ENCODE peak calls at places on chromosome 6, in seven cellular contexts. Z is ecto neural progenitor cell, U is pancreas, Q is HAP-1, R is EL, I is hypothalamus, S is skeletal muscle cell. H is an unnamed sample.

GRCh38 chr6:17001188-17001587 is 100.7 kb upstream of the STMND1 start:
- DNase-seq in Z (no peak), U (no peak), Q (no peak), R (peak; percentile 28), I (no peak), S (no peak), H (peak; percentile 17)

GRCh38 chr6:147260091-147260490 is 55.9 kb downstream of the STXBP5 start:
- DNase-seq in Z (no peak), U (no peak), Q (no peak), R (no peak), I (no peak), S (no peak), H (no peak)

GRCh38 chr6:114997813-114998292 is 655.0 kb upstream of the HS3ST5 start:
- DNase-seq in Z (no peak), U (no peak), Q (no peak), R (peak; percentile 18), I (no peak), S (no peak), H (no peak)

GRCh38 chr6:167091149-167092107 is 31.5 kb upstream of the CCR6 start:
- DNase-seq in Z (peak; percentile 36), U (no peak), Q (no peak), R (no peak), I (no peak), S (no peak), H (no peak)

GRCh38 chr6:85580878-85581267 is 12.8 kb downstream of the SNX14 start:
- DNase-seq in Z (no peak), U (peak; percentile 23), Q (no peak), R (peak; percentile 74), I (no peak), S (no peak), H (peak; percentile 78)

GRCh38 chr6:170099387-170099786 is 191.5 kb downstream of the DLL1 start:
- DNase-seq in Z (peak; percentile 18), U (peak; percentile 2), Q (no peak), R (no peak), I (no peak), S (no peak), H (no peak)

GRCh38 chr6:36759177-36759757 is 61.6 kb downstream of the RAB44 start:
- DNase-seq in Z (peak; percentile 90), U (peak; percentile 72), Q (peak; percentile 53), R (peak; percentile 75), I (peak; percentile 35), S (peak; percentile 31), H (peak; percentile 68)

GRCh38 chr6:82247634-82248232 is at the start of gene IBTK:
- DNase-seq in Z (peak; percentile 95), U (peak; percentile 93), Q (peak; percentile 86), R (peak; percentile 94), I (peak; percentile 92), S (peak; percentile 74), H (peak; percentile 88)

GRCh38 chr6:108106261-108106660 is 31.7 kb upstream of the OSTM1 start:
- DNase-seq in Z (peak; percentile 49), U (no peak), Q (peak; percentile 52), R (no peak), I (no peak), S (no peak), H (no peak)

GRCh38 chr6:144216668-144217218 is 66.4 kb downstream of the STX11 start:
- DNase-seq in Z (no peak), U (no peak), Q (no peak), R (no peak), I (no peak), S (no peak), H (no peak)

GRCh38 chr6:131555992-131556391 is 17.0 kb upstream of the ARG1 start:
- DNase-seq in Z (no peak), U (no peak), Q (no peak), R (no peak), I (no peak), S (no peak), H (no peak)

GRCh38 chr6:53794073-53794719 is 609 bp upstream of the LRRC1 start:
- DNase-seq in Z (peak; percentile 74), U (peak; percentile 72), Q (peak; percentile 51), R (peak; percentile 79), I (peak; percentile 38), S (peak; percentile 55), H (peak; percentile 87)

GRCh38 chr6:87483929-87484328 is 11.2 kb downstream of the SLC35A1 start:
- DNase-seq in Z (peak; percentile 73), U (no peak), Q (no peak), R (peak; percentile 84), I (no peak), S (no peak), H (peak; percentile 43)

GRCh38 chr6:41470341-41471063 is 75.7 kb upstream of the FOXP4 start:
- DNase-seq in Z (peak; percentile 71), U (no peak), Q (no peak), R (peak; percentile 63), I (no peak), S (no peak), H (no peak)

GRCh38 chr6:110191477-110191876 is 11.2 kb downstream of the CDC40 start:
- DNase-seq in Z (no peak), U (no peak), Q (no peak), R (no peak), I (no peak), S (no peak), H (no peak)

GRCh38 chr6:14542670-14543366 is 425.2 kb downstream of the CD83 start:
- DNase-seq in Z (no peak), U (no peak), Q (no peak), R (peak; percentile 68), I (no peak), S (peak; percentile 76), H (peak; percentile 96)

GRCh38 chr6:52340603-52340880 is 21.4 kb upstream of the PAQR8 start:
- DNase-seq in Z (no peak), U (no peak), Q (peak; percentile 72), R (peak; percentile 15), I (no peak), S (no peak), H (no peak)

GRCh38 chr6:136039185-136039584 is 187.7 kb downstream of the PDE7B start:
- DNase-seq in Z (no peak), U (no peak), Q (no peak), R (no peak), I (no peak), S (no peak), H (peak; percentile 47)

GRCh38 chr6:138593100-138593877 is 94.0 kb upstream of the NHSL1 start:
- DNase-seq in Z (no peak), U (peak; percentile 20), Q (peak; percentile 91), R (peak; percentile 95), I (no peak), S (peak; percentile 96), H (peak; percentile 99)

GRCh38 chr6:130018292-130018829 is at the start of gene L3MBTL3:
- DNase-seq in Z (peak; percentile 92), U (peak; percentile 88), Q (peak; percentile 68), R (peak; percentile 86), I (peak; percentile 57), S (peak; percentile 60), H (peak; percentile 83)

GRCh38 chr6:150325093-150325772 is 43.6 kb upstream of the IYD start:
- DNase-seq in Z (no peak), U (no peak), Q (no peak), R (no peak), I (no peak), S (no peak), H (no peak)

GRCh38 chr6:33375143-33375649 is 16.4 kb upstream of the KIFC1 start:
- DNase-seq in Z (no peak), U (peak; percentile 61), Q (no peak), R (peak; percentile 84), I (no peak), S (peak; percentile 82), H (peak; percentile 84)